ENCODE peak calls at places on chromosomes 2 and 18, in five cellular contexts. Z is WERI-Rb-1, D is upper lobe of right lung, A is fibroblast of villous mesenchyme, C is body of pancreas. K is an unnamed sample.

GRCh38 chr18:31042391-31043181 is at the start of gene DSC3:
- DNase-seq in A (no peak), Z (peak), D (peak), C (peak), K (no peak)

GRCh38 chr2:150459281-150459680 is 28.2 kb downstream of the RND3 start:
- DNase-seq in A (peak), D (no peak), C (no peak), Z (no peak), K (no peak)

GRCh38 chr2:231348173-231348572 is 47.3 kb upstream of the B3GNT7 start:
- DNase-seq in C (no peak), Z (no peak), A (peak), D (peak), K (no peak)

GRCh38 chr18:55272510-55273243 is 313.4 kb upstream of the CCDC68 start:
- DNase-seq in Z (no peak), D (no peak), A (peak), C (no peak), K (no peak)

GRCh38 chr2:146246734-146247523 is 1597.9 kb upstream of the ACVR2A start:
- DNase-seq in C (no peak), D (no peak), A (no peak), Z (no peak), K (no peak)

GRCh38 chr2:224417361-224417729 is 15.4 kb upstream of the FAM124B start:
- DNase-seq in C (no peak), Z (no peak), D (no peak), A (no peak), K (no peak)

GRCh38 chr2:102664439-102665042 is 45.2 kb downstream of the SLC9A2 start:
- DNase-seq in C (no peak), D (no peak), A (no peak), Z (no peak), K (peak)

GRCh38 chr2:133248264-133248663 is 320.0 kb downstream of the NCKAP5 start:
- DNase-seq in D (no peak), Z (no peak), C (no peak), A (no peak), K (no peak)

GRCh38 chr2:32947484-32948143 is 861 bp downstream of the LTBP1 start:
- DNase-seq in C (no peak), Z (peak), A (peak), D (peak), K (peak)

GRCh38 chr2:19473415-19473814 is 115.0 kb upstream of the OSR1 start:
- DNase-seq in Z (no peak), D (no peak), A (no peak), C (no peak), K (no peak)

GRCh38 chr2:40511661-40512213 is 59.8 kb upstream of the SLC8A1 start:
- DNase-seq in D (no peak), C (peak), Z (no peak), A (peak), K (no peak)
- H3K4me3 ChIP-seq in D (peak), C (no peak), Z (no peak), A (peak), K (no peak)

GRCh38 chr2:239380831-239381708 is 19.8 kb downstream of the HDAC4 start:
- DNase-seq in A (no peak), Z (no peak), D (peak), C (peak), K (peak)
- H3K4me3 ChIP-seq in A (no peak), Z (no peak), D (no peak), C (no peak), K (peak)

GRCh38 chr2:42192010-42192373 is 22.8 kb downstream of the EML4 start:
- DNase-seq in Z (no peak), A (no peak), C (no peak), D (no peak), K (no peak)

GRCh38 chr2:42194428-42194827 is 25.3 kb downstream of the EML4 start:
- DNase-seq in C (no peak), A (no peak), Z (no peak), D (no peak), K (no peak)

GRCh38 chr2:42192642-42193566 is 23.8 kb downstream of the EML4 start:
- DNase-seq in A (no peak), Z (no peak), D (no peak), C (no peak), K (peak)

GRCh38 chr2:42195559-42195958 is 26.4 kb downstream of the EML4 start:
- DNase-seq in C (no peak), D (no peak), Z (no peak), A (peak), K (no peak)

GRCh38 chr2:42193722-42194187 is 24.6 kb downstream of the EML4 start:
- DNase-seq in D (no peak), A (peak), Z (no peak), C (no peak), K (no peak)
- H3K4me3 ChIP-seq in D (no peak), A (no peak), Z (no peak), C (no peak), K (no peak)

DNA sequence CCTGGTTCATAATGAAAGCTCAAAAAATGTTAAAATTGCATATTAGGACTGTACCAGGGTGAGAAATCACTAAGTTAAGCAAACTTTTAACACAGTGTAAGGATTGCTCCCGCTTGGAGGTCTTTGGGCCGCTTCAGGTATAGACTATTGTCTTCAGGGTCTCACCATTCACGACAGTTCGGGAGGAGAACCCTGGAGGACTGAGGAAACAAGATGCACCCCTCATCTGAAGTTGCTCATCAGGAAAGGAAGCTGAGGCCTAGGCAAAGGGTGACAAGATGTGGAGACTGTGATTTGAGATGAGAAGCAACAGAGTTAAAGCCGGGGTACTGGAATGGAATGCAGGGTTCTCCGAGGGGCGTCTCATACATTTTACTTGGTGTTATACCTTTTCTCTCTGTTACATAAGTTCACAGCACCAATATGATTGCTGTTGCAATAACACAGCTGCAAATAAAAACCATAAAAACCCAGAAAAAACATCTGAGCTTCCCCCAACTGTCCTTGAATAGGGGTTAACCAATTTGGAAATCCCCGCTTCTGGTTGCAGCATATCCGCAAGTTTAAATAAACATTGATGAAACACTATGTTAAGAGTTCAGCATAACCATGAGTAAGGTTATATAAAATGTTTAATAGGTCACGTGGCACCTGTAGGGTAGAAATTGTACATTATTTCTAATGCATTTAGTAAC is 40.1 kb downstream of the FBXO48 start:
- DNase-seq in C (no peak), A (peak), D (no peak), Z (no peak), K (peak)
- H3K4me3 ChIP-seq in C (no peak), A (no peak), D (no peak), Z (no peak), K (peak)

GRCh38 chr2:196238836-196239380 is 67.5 kb upstream of the STK17B start:
- DNase-seq in D (no peak), Z (no peak), C (no peak), A (no peak), K (no peak)

GRCh38 chr2:196241175-196241574 is 69.8 kb upstream of the STK17B start:
- DNase-seq in Z (no peak), A (no peak), D (no peak), C (no peak), K (no peak)

GRCh38 chr2:196242131-196242620 is 70.8 kb upstream of the STK17B start:
- DNase-seq in C (peak), D (peak), Z (no peak), A (no peak), K (peak)

GRCh38 chr2:196244516-196244915 is 73.1 kb upstream of the STK17B start:
- DNase-seq in Z (no peak), A (no peak), C (no peak), D (no peak), K (no peak)

GRCh38 chr2:196239622-196240587 is 68.5 kb upstream of the STK17B start:
- DNase-seq in A (peak), Z (no peak), C (peak), D (peak), K (peak)
- H3K4me3 ChIP-seq in A (no peak), Z (no peak), C (no peak), D (no peak), K (no peak)

DNA sequence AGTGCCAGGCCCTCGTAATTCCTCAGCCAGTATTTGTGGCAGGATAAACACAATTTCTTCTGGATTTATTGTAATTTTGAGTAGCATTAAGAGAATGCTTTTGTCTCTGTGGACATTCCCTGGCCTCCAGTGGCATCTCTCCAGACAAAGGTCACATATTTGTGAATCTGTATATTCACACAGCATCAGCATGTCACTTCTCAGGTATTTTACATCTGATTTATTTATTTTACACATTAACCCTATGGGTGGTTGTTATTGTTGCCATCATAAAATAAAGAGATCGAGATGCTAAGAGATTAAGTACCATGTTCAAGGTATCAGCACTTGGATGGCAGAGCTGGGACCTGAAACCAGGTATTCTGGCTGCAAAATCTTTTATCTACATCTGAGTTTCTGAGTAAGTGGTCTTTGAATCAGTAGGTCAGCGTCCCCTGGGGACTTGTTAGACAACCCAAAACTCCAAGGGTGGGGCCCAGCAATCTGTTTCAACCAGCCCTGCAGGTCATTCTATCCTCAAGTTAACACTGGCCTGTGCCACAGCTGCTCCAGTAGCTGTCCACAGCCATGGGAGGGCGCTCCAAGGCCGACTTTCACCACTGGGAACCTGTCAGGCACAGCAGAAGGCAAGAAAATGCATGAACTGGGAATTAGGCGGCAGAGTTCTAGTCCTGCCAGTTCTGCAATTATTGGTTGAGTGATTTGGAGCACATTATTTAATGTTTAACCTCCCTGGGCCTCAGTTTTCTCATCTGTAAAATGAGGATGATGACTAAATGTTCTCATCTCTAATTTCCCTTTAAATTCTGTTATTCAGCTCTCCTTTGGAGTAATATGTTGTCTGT is 17.6 kb upstream of the MRPL33 start:
- DNase-seq in D (peak), C (peak), A (peak), Z (peak), K (peak)
- H3K4me3 ChIP-seq in D (no peak), C (no peak), A (no peak), Z (no peak), K (no peak)

DNA sequence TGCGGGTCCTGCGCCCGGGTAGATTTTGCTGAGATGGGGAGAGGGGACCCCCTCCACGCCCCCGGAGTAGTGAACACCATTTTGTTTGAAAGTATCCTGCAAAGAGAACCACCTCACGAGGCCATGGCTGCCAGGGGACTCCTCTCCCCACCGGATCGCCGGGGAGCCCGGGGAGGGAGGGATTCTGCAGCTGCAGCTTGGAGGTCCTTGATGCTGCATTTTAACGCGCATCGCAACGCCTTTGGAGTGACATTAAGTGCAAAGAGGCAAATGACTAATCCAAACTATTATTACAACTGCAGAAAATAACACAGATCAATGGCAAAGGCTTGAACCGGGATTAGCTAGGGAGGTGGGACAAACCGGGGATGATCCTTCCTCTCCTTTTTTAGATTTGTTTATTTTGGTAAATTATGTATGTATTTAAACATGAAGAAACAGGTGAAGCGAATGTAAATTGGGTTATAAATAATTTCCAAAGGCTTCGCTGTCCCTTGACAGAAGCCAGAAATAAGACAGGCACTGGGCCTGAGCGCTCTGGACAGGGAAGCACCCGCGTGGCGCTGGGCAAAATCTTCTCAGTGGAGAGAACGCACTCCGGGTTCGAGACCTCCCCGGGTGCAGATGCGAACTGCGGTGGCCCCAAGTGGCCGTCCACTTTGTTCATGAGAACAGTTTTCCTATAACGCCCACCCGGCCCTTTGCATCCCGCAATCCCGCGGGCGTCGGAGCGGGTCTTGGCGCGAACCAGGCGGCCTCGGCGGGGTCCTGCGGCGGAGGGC is 860 bp upstream of the DPYSL5 start:
- DNase-seq in D (no peak), Z (peak), A (no peak), C (no peak), K (no peak)
- H3K4me3 ChIP-seq in D (peak), Z (peak), A (no peak), C (no peak), K (no peak)

GRCh38 chr2:176139170-176139611 is 9.7 kb downstream of the HOXD8 start:
- DNase-seq in D (no peak), A (peak), C (no peak), Z (no peak), K (no peak)
- H3K4me3 ChIP-seq in D (no peak), A (peak), C (no peak), Z (no peak), K (no peak)

GRCh38 chr2:96538487-96539214 is 2.1 kb downstream of the ARID5A start:
- DNase-seq in A (peak), Z (peak), D (peak), C (peak), K (peak)
- H3K4me3 ChIP-seq in A (peak), Z (peak), D (peak), C (no peak), K (peak)